ENCODE peak calls at places on chromosomes 7 and 10, in seven cellular contexts. N is kidney epithelial cell, P is fibroblast of lung, D is heart right ventricle, X is Calu3, S is prostate gland, R is activated B cell treated with CpG ODN at 0.5 μM for 24 hours. Z is an unnamed sample.
A peak's percentile ranks its signal among the peaks of the same experiment; 100 is the strongest.

GRCh38 chr7:71783779-71784178 is 628.4 kb downstream of the CALN1 start:
- DNase-seq in N (no peak), S (no peak), P (no peak), D (no peak), R (no peak), X (no peak), Z (no peak)

GRCh38 chr10:96987842-96988175 is 155.7 kb downstream of the LCOR start:
- DNase-seq in R (no peak), X (no peak), D (no peak), N (no peak), S (no peak), P (peak; percentile 69), Z (no peak)

GRCh38 chr7:28078036-28078901 is 102.3 kb downstream of the JAZF1 start:
- DNase-seq in N (no peak), S (no peak), P (peak; percentile 36), R (no peak), D (peak; percentile 21), X (peak; percentile 65), Z (no peak)

GRCh38 chr7:150737265-150738055 is at the start of gene GIMAP5:
- DNase-seq in D (no peak), S (no peak), N (no peak), P (no peak), X (no peak), R (no peak), Z (no peak)

GRCh38 chr7:105352018-105352612 is 36.6 kb downstream of the SRPK2 start:
- DNase-seq in N (peak; percentile 43), S (peak; percentile 46), P (peak; percentile 99), X (no peak), R (peak; percentile 40), D (peak; percentile 69), Z (peak; percentile 68)

GRCh38 chr10:96578022-96578421 is 8.8 kb downstream of the TM9SF3 start:
- DNase-seq in D (no peak), S (no peak), P (no peak), N (no peak), X (no peak), R (no peak), Z (no peak)

GRCh38 chr10:24448351-24449009 is 239.5 kb downstream of the KIAA1217 start:
- DNase-seq in N (no peak), R (no peak), X (no peak), S (no peak), D (no peak), P (peak; percentile 66), Z (no peak)

GRCh38 chr7:104388222-104388621 is 59.8 kb downstream of the LHFPL3 start:
- DNase-seq in S (no peak), D (no peak), P (no peak), R (no peak), X (no peak), N (no peak), Z (no peak)

GRCh38 chr10:3190817-3191216 is 18.2 kb upstream of the PITRM1 start:
- DNase-seq in D (no peak), S (no peak), N (no peak), R (no peak), X (no peak), P (no peak), Z (no peak)

GRCh38 chr7:34043461-34044318 is 138.4 kb downstream of the BMPER start:
- DNase-seq in S (no peak), P (no peak), N (no peak), D (no peak), X (no peak), R (no peak), Z (no peak)

GRCh38 chr10:5525581-5526271 is 965 bp downstream of the CALML3 start:
- DNase-seq in P (peak; percentile 42), D (no peak), X (no peak), R (peak; percentile 7), N (no peak), S (no peak), Z (no peak)

GRCh38 chr10:51510231-51510630 is 189.2 kb downstream of the CSTF2T start:
- DNase-seq in X (no peak), P (peak; percentile 8), N (no peak), R (no peak), S (no peak), D (no peak), Z (no peak)

GRCh38 chr7:158289761-158290523 is 297.7 kb downstream of the PTPRN2 start:
- DNase-seq in D (no peak), S (peak; percentile 2), N (no peak), P (no peak), R (no peak), X (no peak), Z (no peak)

GRCh38 chr7:130356760-130357611 is 12.4 kb downstream of the CPA5 start:
- DNase-seq in D (no peak), R (no peak), X (peak; percentile 76), N (peak; percentile 76), P (peak; percentile 94), S (peak; percentile 60), Z (no peak)

GRCh38 chr7:88218836-88219605 is 817 bp downstream of the SRI start:
- DNase-seq in X (peak; percentile 46), N (no peak), S (peak; percentile 54), P (peak; percentile 62), R (peak; percentile 32), D (peak; percentile 25), Z (no peak)

GRCh38 chr7:117110480-117111315 is 157.4 kb downstream of the ST7 start:
- DNase-seq in D (no peak), N (no peak), P (no peak), R (no peak), S (no peak), X (no peak), Z (no peak)

GRCh38 chr7:30596043-30596641 is 1.5 kb downstream of the GARS1 start:
- DNase-seq in S (no peak), X (peak; percentile 42), D (no peak), R (no peak), N (no peak), P (peak; percentile 40), Z (no peak)

GRCh38 chr10:70324951-70325781 is 41.4 kb upstream of the NPFFR1 start:
- DNase-seq in S (no peak), P (no peak), N (no peak), X (no peak), D (no peak), R (no peak), Z (no peak)

GRCh38 chr10:77644557-77645243 is 7.1 kb upstream of the KCNMA1 start:
- DNase-seq in X (no peak), P (no peak), D (no peak), S (no peak), N (no peak), R (no peak), Z (no peak)

GRCh38 chr7:140069298-140069949 is 6.7 kb upstream of the PARP12 start:
- DNase-seq in P (no peak), R (no peak), X (no peak), S (no peak), N (no peak), D (no peak), Z (no peak)

GRCh38 chr7:41911792-41912191 is 208.9 kb upstream of the INHBA start:
- DNase-seq in S (no peak), R (no peak), N (no peak), P (peak; percentile 95), D (no peak), X (no peak), Z (peak; percentile 78)

GRCh38 chr10:16789266-16789665 is 28.0 kb downstream of the RSU1 start:
- DNase-seq in S (no peak), N (no peak), X (no peak), R (no peak), P (peak; percentile 33), D (no peak), Z (no peak)

GRCh38 chr7:1223196-1224092 is 9.2 kb upstream of the UNCX start:
- DNase-seq in P (no peak), S (no peak), X (peak; percentile 45), R (no peak), D (no peak), N (no peak), Z (no peak)
- TF ChIP-seq CTCF in P (no peak), S (no peak), X (no peak), R (no peak), D (no peak), N (peak; percentile 5), Z (no peak)

GRCh38 chr10:72354356-72355213 is at the start of gene DNAJB12:
- DNase-seq in R (peak; percentile 89), D (peak; percentile 90), S (peak; percentile 83), X (peak; percentile 96), N (peak; percentile 85), P (peak; percentile 97), Z (peak; percentile 56)
- TF ChIP-seq CTCF in R (no peak), D (no peak), S (no peak), X (no peak), N (no peak), P (no peak), Z (no peak)

GRCh38 chr10:127200646-127201045 is 4.3 kb upstream of the INSYN2A start:
- DNase-seq in R (no peak), D (no peak), S (no peak), N (no peak), P (no peak), X (no peak), Z (no peak)

GRCh38 chr10:127196227-127196954 is at the start of gene INSYN2A:
- DNase-seq in R (no peak), S (no peak), X (peak; percentile 23), P (peak; percentile 65), N (no peak), D (peak; percentile 36), Z (no peak)

GRCh38 chr10:127196955-127197432 is 603 bp upstream of the INSYN2A start:
- DNase-seq in D (no peak), X (no peak), N (no peak), P (no peak), R (no peak), S (no peak), Z (no peak)

GRCh38 chr10:127198721-127199120 is 2.3 kb upstream of the INSYN2A start:
- DNase-seq in N (no peak), S (no peak), X (no peak), P (no peak), R (no peak), D (no peak), Z (no peak)

GRCh38 chr10:127198307-127198706 is 1.9 kb upstream of the INSYN2A start:
- DNase-seq in N (no peak), D (no peak), P (no peak), R (no peak), X (no peak), S (no peak), Z (no peak)
- TF ChIP-seq CTCF in N (peak; percentile 28), D (no peak), P (no peak), R (no peak), X (no peak), S (no peak), Z (peak; percentile 10)

GRCh38 chr7:96675548-96675947 is 34.1 kb downstream of the SEM1 start:
- DNase-seq in R (no peak), X (no peak), D (no peak), P (no peak), N (no peak), S (no peak), Z (no peak)

GRCh38 chr7:96685353-96685752 is 24.3 kb downstream of the SEM1 start:
- DNase-seq in X (no peak), D (no peak), R (no peak), N (no peak), P (no peak), S (no peak), Z (no peak)

GRCh38 chr7:96674565-96674964 is 35.1 kb downstream of the SEM1 start:
- DNase-seq in D (no peak), P (no peak), N (no peak), S (no peak), R (no peak), X (no peak), Z (no peak)

GRCh38 chr7:96676901-96677300 is 32.7 kb downstream of the SEM1 start:
- DNase-seq in R (no peak), D (no peak), N (no peak), P (no peak), X (no peak), S (no peak), Z (no peak)

GRCh38 chr7:96679886-96680285 is 29.8 kb downstream of the SEM1 start:
- DNase-seq in R (no peak), X (no peak), P (no peak), S (no peak), D (no peak), N (no peak), Z (no peak)
- TF ChIP-seq CTCF in R (no peak), X (no peak), P (no peak), S (no peak), D (no peak), N (no peak), Z (no peak)